ENCODE peak calls at places on chromosome 3, in five cellular contexts. One of them, this sample, is unnamed.
A peak's percentile ranks its signal among the peaks of the same experiment; 100 is the strongest.

GRCh38 chr3:115113367-115113766 is 33.7 kb downstream of the ZBTB20 start:
- DNase-seq in H1: no peak
- DNase-seq in trophoblast cell: peak; percentile 48
- DNase-seq in mesenchymal stem cell: peak; percentile 35
- DNase-seq in neuronal stem cell: no peak
- DNase-seq in this sample: no peak

GRCh38 chr3:148861277-148861869 is 3.7 kb upstream of the CPA3 start:
- DNase-seq in H1: no peak
- DNase-seq in neuronal stem cell: peak; percentile 9
- DNase-seq in mesenchymal stem cell: peak; percentile 50
- DNase-seq in trophoblast cell: peak; percentile 71
- DNase-seq in this sample: no peak

GRCh38 chr3:155462672-155463071 is 169.2 kb upstream of the STRIT1 start:
- DNase-seq in neuronal stem cell: no peak
- DNase-seq in mesenchymal stem cell: no peak
- DNase-seq in trophoblast cell: no peak
- DNase-seq in H1: no peak
- DNase-seq in this sample: no peak

GRCh38 chr3:169117264-169117663 is 546.2 kb downstream of the MECOM start:
- DNase-seq in mesenchymal stem cell: no peak
- DNase-seq in neuronal stem cell: no peak
- DNase-seq in trophoblast cell: no peak
- DNase-seq in H1: no peak
- DNase-seq in this sample: no peak

GRCh38 chr3:183980408-183980807 is 37.3 kb downstream of the ABCC5 start:
- DNase-seq in neuronal stem cell: no peak
- DNase-seq in mesenchymal stem cell: peak; percentile 48
- DNase-seq in trophoblast cell: no peak
- DNase-seq in H1: no peak
- DNase-seq in this sample: no peak

GRCh38 chr3:39438880-39439279 is 28.6 kb upstream of the MOBP start:
- DNase-seq in H1: no peak
- DNase-seq in trophoblast cell: no peak
- DNase-seq in mesenchymal stem cell: no peak
- DNase-seq in neuronal stem cell: no peak
- DNase-seq in this sample: no peak

GRCh38 chr3:156148946-156149348 is 28.6 kb downstream of the KCNAB1 start:
- DNase-seq in trophoblast cell: no peak
- DNase-seq in neuronal stem cell: no peak
- DNase-seq in mesenchymal stem cell: no peak
- DNase-seq in H1: no peak
- DNase-seq in this sample: no peak

GRCh38 chr3:36075491-36075890 is 304.8 kb upstream of the STAC start:
- DNase-seq in H1: no peak
- DNase-seq in trophoblast cell: no peak
- DNase-seq in mesenchymal stem cell: no peak
- DNase-seq in neuronal stem cell: no peak
- DNase-seq in this sample: no peak

GRCh38 chr3:94071713-94072284 is 8.9 kb downstream of the NSUN3 start:
- DNase-seq in mesenchymal stem cell: no peak
- DNase-seq in neuronal stem cell: no peak
- DNase-seq in H1: no peak
- DNase-seq in trophoblast cell: no peak
- DNase-seq in this sample: no peak

GRCh38 chr3:12471228-12471627 is 13.1 kb upstream of the TSEN2 start:
- DNase-seq in H1: no peak
- DNase-seq in neuronal stem cell: no peak
- DNase-seq in mesenchymal stem cell: no peak
- DNase-seq in trophoblast cell: no peak
- DNase-seq in this sample: no peak

GRCh38 chr3:38454179-38454883 is 641 bp downstream of the ACVR2B start:
- DNase-seq in mesenchymal stem cell: peak; percentile 26
- DNase-seq in H1: no peak
- DNase-seq in neuronal stem cell: peak; percentile 40
- DNase-seq in trophoblast cell: peak; percentile 54
- DNase-seq in this sample: no peak

GRCh38 chr3:177935008-177935407 is 601.2 kb upstream of the KCNMB2 start:
- DNase-seq in neuronal stem cell: no peak
- DNase-seq in mesenchymal stem cell: no peak
- DNase-seq in H1: no peak
- DNase-seq in trophoblast cell: peak; percentile 21
- DNase-seq in this sample: no peak
- H2BK12ac ChIP-seq in neuronal stem cell: no peak overlapping the region
- H2BK12ac ChIP-seq in mesenchymal stem cell: no peak overlapping the region
- H2BK12ac ChIP-seq in H1: no peak overlapping the region
- H2BK12ac ChIP-seq in trophoblast cell: no peak overlapping the region
- H2BK12ac ChIP-seq in this sample: no peak overlapping the region

GRCh38 chr3:4830586-4830914 is 148.7 kb upstream of the BHLHE40 start:
- DNase-seq in mesenchymal stem cell: no peak
- DNase-seq in trophoblast cell: no peak
- DNase-seq in H1: no peak
- DNase-seq in neuronal stem cell: no peak
- DNase-seq in this sample: no peak
- H3K4me1 ChIP-seq in mesenchymal stem cell: peaks cover 31% of the 10 kb centered on the region
- H3K4me1 ChIP-seq in trophoblast cell: peaks cover 34% of the 10 kb centered on the region
- H3K4me1 ChIP-seq in H1: no peaks in the 10 kb centered on the region
- H3K4me1 ChIP-seq in neuronal stem cell: peaks cover 5% of the 10 kb centered on the region
- H3K4me1 ChIP-seq in this sample: no peaks in the 10 kb centered on the region

GRCh38 chr3:76699846-76700245 is 340.1 kb upstream of the ROBO2 start:
- DNase-seq in mesenchymal stem cell: no peak
- DNase-seq in trophoblast cell: no peak
- DNase-seq in H1: no peak
- DNase-seq in neuronal stem cell: no peak
- DNase-seq in this sample: no peak

GRCh38 chr3:76700323-76700722 is 339.6 kb upstream of the ROBO2 start:
- DNase-seq in H1: no peak
- DNase-seq in trophoblast cell: no peak
- DNase-seq in neuronal stem cell: no peak
- DNase-seq in mesenchymal stem cell: no peak
- DNase-seq in this sample: no peak

GRCh38 chr3:76702676-76703075 is 337.2 kb upstream of the ROBO2 start:
- DNase-seq in mesenchymal stem cell: no peak
- DNase-seq in H1: no peak
- DNase-seq in trophoblast cell: no peak
- DNase-seq in neuronal stem cell: no peak
- DNase-seq in this sample: no peak

DNA sequence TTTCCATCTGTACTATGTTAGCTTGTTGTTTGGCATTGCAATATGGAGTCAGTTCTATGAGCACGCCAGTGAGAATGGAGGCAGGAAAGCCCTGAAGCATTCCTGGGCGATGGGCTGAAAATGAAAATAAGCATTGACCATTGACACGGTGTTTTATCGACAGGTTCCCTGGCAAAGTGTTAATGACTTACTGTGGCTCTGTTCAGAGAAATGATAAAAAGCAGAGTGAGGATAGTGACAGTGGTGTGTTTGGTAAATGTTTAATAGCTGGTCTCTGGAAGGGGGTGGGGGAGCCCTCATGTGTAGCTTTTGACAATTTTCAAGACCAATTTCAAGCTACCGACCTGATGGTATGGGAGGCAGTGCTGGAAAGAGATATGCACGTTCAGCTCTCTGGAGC is 341.8 kb upstream of the ROBO2 start:
- DNase-seq in trophoblast cell: no peak
- DNase-seq in mesenchymal stem cell: no peak
- DNase-seq in H1: no peak
- DNase-seq in neuronal stem cell: no peak
- DNase-seq in this sample: no peak
- H2BK12ac ChIP-seq in trophoblast cell: no peak overlapping the region
- H2BK12ac ChIP-seq in mesenchymal stem cell: no peak overlapping the region
- H2BK12ac ChIP-seq in H1: no peak overlapping the region
- H2BK12ac ChIP-seq in neuronal stem cell: no peak overlapping the region
- H2BK12ac ChIP-seq in this sample: no peak overlapping the region

DNA sequence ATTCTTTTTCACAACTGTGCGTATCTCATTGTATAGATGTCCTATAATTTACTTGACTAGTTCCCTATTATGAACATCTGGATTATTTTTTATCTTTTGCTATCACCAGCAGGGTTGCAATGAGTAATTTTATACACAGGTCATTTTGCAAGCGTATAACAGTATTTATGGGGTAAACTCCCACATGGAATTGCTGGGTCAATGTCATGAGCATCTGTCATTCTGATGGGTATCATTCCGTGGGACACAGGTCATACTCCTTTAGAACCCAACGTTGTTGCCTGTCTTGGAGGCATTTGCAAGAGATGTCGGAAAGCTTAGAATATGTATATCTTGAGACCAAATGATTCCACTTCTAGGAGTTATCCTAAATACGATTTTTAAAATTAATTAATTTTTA is 12.9 kb downstream of the BHLHE40 start:
- DNase-seq in trophoblast cell: no peak
- DNase-seq in H1: no peak
- DNase-seq in mesenchymal stem cell: no peak
- DNase-seq in neuronal stem cell: no peak
- DNase-seq in this sample: no peak
- H3K4me1 ChIP-seq in trophoblast cell: peaks cover 26% of the 10 kb centered on the region
- H3K4me1 ChIP-seq in H1: no peaks in the 10 kb centered on the region
- H3K4me1 ChIP-seq in mesenchymal stem cell: peaks cover 17% of the 10 kb centered on the region
- H3K4me1 ChIP-seq in neuronal stem cell: no peaks in the 10 kb centered on the region
- H3K4me1 ChIP-seq in this sample: no peaks in the 10 kb centered on the region

GRCh38 chr3:85867072-85867471 is 908.3 kb downstream of the CADM2 start:
- DNase-seq in trophoblast cell: no peak
- DNase-seq in neuronal stem cell: no peak
- DNase-seq in mesenchymal stem cell: no peak
- DNase-seq in H1: no peak
- DNase-seq in this sample: no peak

GRCh38 chr3:85862893-85863455 is 904.2 kb downstream of the CADM2 start:
- DNase-seq in mesenchymal stem cell: no peak
- DNase-seq in H1: no peak
- DNase-seq in neuronal stem cell: no peak
- DNase-seq in trophoblast cell: no peak
- DNase-seq in this sample: no peak

GRCh38 chr3:85864896-85865295 is 906.1 kb downstream of the CADM2 start:
- DNase-seq in H1: no peak
- DNase-seq in mesenchymal stem cell: no peak
- DNase-seq in trophoblast cell: no peak
- DNase-seq in neuronal stem cell: no peak
- DNase-seq in this sample: no peak
- H2BK12ac ChIP-seq in H1: no peak overlapping the region
- H2BK12ac ChIP-seq in mesenchymal stem cell: no peak overlapping the region
- H2BK12ac ChIP-seq in trophoblast cell: no peak overlapping the region
- H2BK12ac ChIP-seq in neuronal stem cell: no peak overlapping the region
- H2BK12ac ChIP-seq in this sample: no peak overlapping the region

GRCh38 chr3:127454968-127455367 is 135.6 kb downstream of the TPRA1 start:
- DNase-seq in neuronal stem cell: no peak
- DNase-seq in H1: no peak
- DNase-seq in mesenchymal stem cell: no peak
- DNase-seq in trophoblast cell: no peak
- DNase-seq in this sample: peak; percentile 17

GRCh38 chr3:127457094-127457475 is 133.4 kb downstream of the TPRA1 start:
- DNase-seq in mesenchymal stem cell: peak; percentile 46
- DNase-seq in H1: no peak
- DNase-seq in trophoblast cell: no peak
- DNase-seq in neuronal stem cell: no peak
- DNase-seq in this sample: peak; percentile 74

GRCh38 chr3:127455541-127456450 is 134.7 kb downstream of the TPRA1 start:
- DNase-seq in H1: peak; percentile 77
- DNase-seq in trophoblast cell: peak; percentile 74
- DNase-seq in mesenchymal stem cell: peak; percentile 46
- DNase-seq in neuronal stem cell: peak; percentile 87
- DNase-seq in this sample: peak; percentile 90

GRCh38 chr3:127457746-127458145 is 132.8 kb downstream of the TPRA1 start:
- DNase-seq in neuronal stem cell: no peak
- DNase-seq in trophoblast cell: no peak
- DNase-seq in H1: no peak
- DNase-seq in mesenchymal stem cell: no peak
- DNase-seq in this sample: no peak

DNA sequence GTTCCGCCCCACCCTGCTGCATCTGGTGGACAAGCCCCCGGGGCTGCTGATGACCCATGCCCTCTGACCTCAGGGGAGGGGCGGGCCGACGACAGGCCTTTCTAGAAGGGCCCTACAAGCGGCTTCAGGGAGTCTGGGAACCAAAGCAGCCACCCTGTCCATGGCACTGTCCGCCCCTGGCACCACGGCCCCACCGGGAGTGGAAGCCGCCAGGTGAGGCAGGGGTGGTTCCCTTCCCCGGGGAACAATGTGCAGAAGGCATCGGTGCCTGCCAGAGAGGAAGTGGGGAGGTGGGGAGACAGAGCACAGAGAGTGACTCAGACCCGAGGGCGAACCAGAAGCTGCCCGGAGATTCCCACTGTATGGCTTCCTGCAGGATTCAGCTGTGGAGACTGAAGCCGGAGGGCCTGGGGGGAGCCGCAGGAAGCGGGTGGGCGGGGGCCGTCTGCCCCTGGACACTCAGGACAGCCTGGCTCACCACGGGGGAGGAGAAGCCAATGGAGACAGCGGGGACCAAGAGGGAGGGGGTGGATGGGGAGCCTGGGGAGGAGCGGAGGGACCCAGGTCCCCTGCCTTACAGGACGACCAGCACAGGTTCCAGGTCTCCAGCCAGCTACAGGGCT is 134.0 kb downstream of the TPRA1 start:
- DNase-seq in H1: no peak
- DNase-seq in mesenchymal stem cell: peak; percentile 53
- DNase-seq in trophoblast cell: no peak
- DNase-seq in neuronal stem cell: no peak
- DNase-seq in this sample: no peak
- H3K4me1 ChIP-seq in H1: peaks cover 2% of the 10 kb centered on the region
- H3K4me1 ChIP-seq in mesenchymal stem cell: peaks cover 18% of the 10 kb centered on the region
- H3K4me1 ChIP-seq in trophoblast cell: peaks cover 9% of the 10 kb centered on the region
- H3K4me1 ChIP-seq in neuronal stem cell: peaks cover 28% of the 10 kb centered on the region
- H3K4me1 ChIP-seq in this sample: no peaks in the 10 kb centered on the region

This sample was measured in H9.